ENCODE peak calls at places on chromosomes 6 and 20, in nine cellular contexts. One of them, this sample, is unnamed.

GRCh38 chr6:81241717-81242116 is 510.8 kb downstream of the TENT5A start:
- DNase-seq in thoracic aorta: no peak
- DNase-seq in adrenal gland: no peak
- DNase-seq in caudate nucleus: no peak
- DNase-seq in IMR-90: peak
- DNase-seq in SK-N-SH: peak
- DNase-seq in CD8-positive, alpha-beta memory T cell: no peak
- DNase-seq in spleen: no peak
- DNase-seq in right atrium auricular region: no peak
- DNase-seq in this sample: no peak

GRCh38 chr6:1554881-1555569 is 54.7 kb upstream of the FOXC1 start:
- DNase-seq in SK-N-SH: peak
- DNase-seq in CD8-positive, alpha-beta memory T cell: peak
- DNase-seq in IMR-90: peak
- DNase-seq in adrenal gland: peak
- DNase-seq in right atrium auricular region: peak
- DNase-seq in caudate nucleus: peak
- DNase-seq in thoracic aorta: no peak
- DNase-seq in spleen: peak
- DNase-seq in this sample: peak

GRCh38 chr6:119476554-119476953 is 127.0 kb upstream of the MAN1A1 start:
- DNase-seq in caudate nucleus: no peak
- DNase-seq in CD8-positive, alpha-beta memory T cell: no peak
- DNase-seq in adrenal gland: no peak
- DNase-seq in thoracic aorta: no peak
- DNase-seq in IMR-90: no peak
- DNase-seq in spleen: no peak
- DNase-seq in SK-N-SH: no peak
- DNase-seq in right atrium auricular region: no peak
- DNase-seq in this sample: no peak

GRCh38 chr20:4896971-4897497 is 104.3 kb downstream of the SLC23A2 start:
- DNase-seq in adrenal gland: no peak
- DNase-seq in right atrium auricular region: peak
- DNase-seq in SK-N-SH: no peak
- DNase-seq in CD8-positive, alpha-beta memory T cell: no peak
- DNase-seq in spleen: peak
- DNase-seq in caudate nucleus: no peak
- DNase-seq in thoracic aorta: no peak
- DNase-seq in IMR-90: no peak
- DNase-seq in this sample: no peak

GRCh38 chr6:13708679-13709261 is 2.9 kb downstream of the RANBP9 start:
- DNase-seq in CD8-positive, alpha-beta memory T cell: no peak
- DNase-seq in caudate nucleus: no peak
- DNase-seq in adrenal gland: no peak
- DNase-seq in spleen: no peak
- DNase-seq in SK-N-SH: no peak
- DNase-seq in right atrium auricular region: no peak
- DNase-seq in IMR-90: peak
- DNase-seq in thoracic aorta: no peak
- DNase-seq in this sample: no peak

GRCh38 chr20:4161447-4162251 is 146.3 kb upstream of the RNF24 start:
- DNase-seq in CD8-positive, alpha-beta memory T cell: no peak
- DNase-seq in adrenal gland: no peak
- DNase-seq in spleen: peak
- DNase-seq in thoracic aorta: no peak
- DNase-seq in right atrium auricular region: no peak
- DNase-seq in IMR-90: no peak
- DNase-seq in SK-N-SH: no peak
- DNase-seq in caudate nucleus: no peak
- DNase-seq in this sample: no peak

GRCh38 chr20:14264869-14265268 is 72.5 kb downstream of the FLRT3 start:
- DNase-seq in CD8-positive, alpha-beta memory T cell: no peak
- DNase-seq in adrenal gland: no peak
- DNase-seq in IMR-90: peak
- DNase-seq in spleen: no peak
- DNase-seq in caudate nucleus: no peak
- DNase-seq in right atrium auricular region: no peak
- DNase-seq in SK-N-SH: peak
- DNase-seq in thoracic aorta: no peak
- DNase-seq in this sample: no peak

GRCh38 chr20:19709635-19710335 is 48.3 kb upstream of the RIN2 start:
- DNase-seq in SK-N-SH: no peak
- DNase-seq in spleen: no peak
- DNase-seq in thoracic aorta: no peak
- DNase-seq in CD8-positive, alpha-beta memory T cell: no peak
- DNase-seq in right atrium auricular region: no peak
- DNase-seq in adrenal gland: no peak
- DNase-seq in caudate nucleus: no peak
- DNase-seq in IMR-90: no peak
- DNase-seq in this sample: no peak

GRCh38 chr6:47042238-47042843 is at the start of gene ADGRF1:
- DNase-seq in right atrium auricular region: no peak
- DNase-seq in caudate nucleus: no peak
- DNase-seq in IMR-90: no peak
- DNase-seq in SK-N-SH: no peak
- DNase-seq in spleen: no peak
- DNase-seq in thoracic aorta: no peak
- DNase-seq in adrenal gland: no peak
- DNase-seq in CD8-positive, alpha-beta memory T cell: no peak
- DNase-seq in this sample: no peak

GRCh38 chr6:56570434-56571359 is 72.0 kb downstream of the DST start:
- DNase-seq in SK-N-SH: peak
- DNase-seq in spleen: no peak
- DNase-seq in right atrium auricular region: no peak
- DNase-seq in thoracic aorta: no peak
- DNase-seq in CD8-positive, alpha-beta memory T cell: no peak
- DNase-seq in caudate nucleus: no peak
- DNase-seq in IMR-90: peak
- DNase-seq in adrenal gland: no peak
- DNase-seq in this sample: peak

GRCh38 chr6:31568537-31568961 is 3.5 kb upstream of the LTA start:
- DNase-seq in adrenal gland: no peak
- DNase-seq in spleen: peak
- DNase-seq in IMR-90: no peak
- DNase-seq in caudate nucleus: no peak
- DNase-seq in right atrium auricular region: no peak
- DNase-seq in CD8-positive, alpha-beta memory T cell: peak
- DNase-seq in thoracic aorta: no peak
- DNase-seq in SK-N-SH: no peak
- DNase-seq in this sample: peak

GRCh38 chr6:125189494-125189893 is 35.9 kb downstream of the TPD52L1 start:
- DNase-seq in spleen: no peak
- DNase-seq in right atrium auricular region: no peak
- DNase-seq in CD8-positive, alpha-beta memory T cell: no peak
- DNase-seq in thoracic aorta: no peak
- DNase-seq in IMR-90: no peak
- DNase-seq in SK-N-SH: no peak
- DNase-seq in adrenal gland: no peak
- DNase-seq in caudate nucleus: no peak
- DNase-seq in this sample: no peak

GRCh38 chr6:79422666-79423065 is 114.6 kb downstream of the LCA5 start:
- DNase-seq in caudate nucleus: no peak
- DNase-seq in right atrium auricular region: no peak
- DNase-seq in spleen: no peak
- DNase-seq in adrenal gland: no peak
- DNase-seq in thoracic aorta: no peak
- DNase-seq in SK-N-SH: no peak
- DNase-seq in CD8-positive, alpha-beta memory T cell: no peak
- DNase-seq in IMR-90: no peak
- DNase-seq in this sample: no peak

GRCh38 chr6:85677243-85677956 is 34.7 kb upstream of the SYNCRIP start:
- DNase-seq in SK-N-SH: no peak
- DNase-seq in right atrium auricular region: no peak
- DNase-seq in IMR-90: no peak
- DNase-seq in caudate nucleus: no peak
- DNase-seq in adrenal gland: no peak
- DNase-seq in thoracic aorta: no peak
- DNase-seq in CD8-positive, alpha-beta memory T cell: no peak
- DNase-seq in spleen: no peak
- DNase-seq in this sample: peak

GRCh38 chr6:90249044-90249443 is 47.6 kb downstream of the BACH2 start:
- DNase-seq in CD8-positive, alpha-beta memory T cell: no peak
- DNase-seq in thoracic aorta: no peak
- DNase-seq in right atrium auricular region: no peak
- DNase-seq in adrenal gland: no peak
- DNase-seq in spleen: no peak
- DNase-seq in SK-N-SH: no peak
- DNase-seq in IMR-90: peak
- DNase-seq in caudate nucleus: no peak
- DNase-seq in this sample: no peak

GRCh38 chr6:7673063-7673536 is 52.8 kb upstream of the BMP6 start:
- DNase-seq in adrenal gland: no peak
- DNase-seq in caudate nucleus: no peak
- DNase-seq in CD8-positive, alpha-beta memory T cell: no peak
- DNase-seq in right atrium auricular region: peak
- DNase-seq in thoracic aorta: no peak
- DNase-seq in SK-N-SH: peak
- DNase-seq in spleen: peak
- DNase-seq in IMR-90: peak
- DNase-seq in this sample: no peak

GRCh38 chr6:50185006-50185405 is 135.3 kb upstream of the DEFB112 start:
- DNase-seq in thoracic aorta: no peak
- DNase-seq in right atrium auricular region: no peak
- DNase-seq in IMR-90: no peak
- DNase-seq in spleen: no peak
- DNase-seq in adrenal gland: no peak
- DNase-seq in caudate nucleus: no peak
- DNase-seq in CD8-positive, alpha-beta memory T cell: no peak
- DNase-seq in SK-N-SH: peak
- DNase-seq in this sample: no peak

GRCh38 chr20:21981179-21981578 is 275.7 kb downstream of the PAX1 start:
- DNase-seq in CD8-positive, alpha-beta memory T cell: no peak
- DNase-seq in caudate nucleus: no peak
- DNase-seq in SK-N-SH: no peak
- DNase-seq in adrenal gland: no peak
- DNase-seq in right atrium auricular region: no peak
- DNase-seq in IMR-90: no peak
- DNase-seq in spleen: no peak
- DNase-seq in thoracic aorta: no peak
- DNase-seq in this sample: no peak

GRCh38 chr6:126720326-126720725 is 380.4 kb downstream of the CENPW start:
- DNase-seq in SK-N-SH: no peak
- DNase-seq in caudate nucleus: no peak
- DNase-seq in CD8-positive, alpha-beta memory T cell: no peak
- DNase-seq in spleen: no peak
- DNase-seq in adrenal gland: no peak
- DNase-seq in thoracic aorta: no peak
- DNase-seq in IMR-90: peak
- DNase-seq in right atrium auricular region: no peak
- DNase-seq in this sample: no peak

GRCh38 chr20:59683181-59683580 is 78.8 kb downstream of the PHACTR3 start:
- DNase-seq in thoracic aorta: no peak
- DNase-seq in spleen: no peak
- DNase-seq in CD8-positive, alpha-beta memory T cell: no peak
- DNase-seq in caudate nucleus: no peak
- DNase-seq in SK-N-SH: no peak
- DNase-seq in adrenal gland: no peak
- DNase-seq in right atrium auricular region: peak
- DNase-seq in IMR-90: no peak
- DNase-seq in this sample: no peak

GRCh38 chr20:44586986-44587980 is 4.9 kb downstream of the PKIG start:
- DNase-seq in CD8-positive, alpha-beta memory T cell: no peak
- DNase-seq in SK-N-SH: no peak
- DNase-seq in IMR-90: peak
- DNase-seq in spleen: no peak
- DNase-seq in thoracic aorta: no peak
- DNase-seq in adrenal gland: no peak
- DNase-seq in caudate nucleus: no peak
- DNase-seq in right atrium auricular region: no peak
- DNase-seq in this sample: no peak
- H3K27ac ChIP-seq in CD8-positive, alpha-beta memory T cell: no peak
- H3K27ac ChIP-seq in SK-N-SH: peak
- H3K27ac ChIP-seq in IMR-90: no peak
- H3K27ac ChIP-seq in spleen: peak
- H3K27ac ChIP-seq in thoracic aorta: peak
- H3K27ac ChIP-seq in adrenal gland: no peak
- H3K27ac ChIP-seq in caudate nucleus: no peak
- H3K27ac ChIP-seq in right atrium auricular region: peak
- H3K27ac ChIP-seq in this sample: no peak

GRCh38 chr6:44250067-44250717 is 3.3 kb downstream of the HSP90AB1 start:
- DNase-seq in right atrium auricular region: no peak
- DNase-seq in CD8-positive, alpha-beta memory T cell: no peak
- DNase-seq in SK-N-SH: no peak
- DNase-seq in adrenal gland: no peak
- DNase-seq in IMR-90: no peak
- DNase-seq in spleen: no peak
- DNase-seq in caudate nucleus: no peak
- DNase-seq in thoracic aorta: no peak
- DNase-seq in this sample: no peak
- H3K27ac ChIP-seq in right atrium auricular region: no peak
- H3K27ac ChIP-seq in CD8-positive, alpha-beta memory T cell: no peak
- H3K27ac ChIP-seq in SK-N-SH: peak
- H3K27ac ChIP-seq in adrenal gland: no peak
- H3K27ac ChIP-seq in IMR-90: no peak
- H3K27ac ChIP-seq in spleen: no peak
- H3K27ac ChIP-seq in caudate nucleus: no peak
- H3K27ac ChIP-seq in thoracic aorta: no peak
- H3K27ac ChIP-seq in this sample: no peak

GRCh38 chr6:160430741-160431140 is 82.6 kb downstream of the SLC22A3 start:
- DNase-seq in IMR-90: no peak
- DNase-seq in caudate nucleus: no peak
- DNase-seq in spleen: no peak
- DNase-seq in CD8-positive, alpha-beta memory T cell: no peak
- DNase-seq in SK-N-SH: no peak
- DNase-seq in adrenal gland: no peak
- DNase-seq in thoracic aorta: no peak
- DNase-seq in right atrium auricular region: no peak
- DNase-seq in this sample: no peak
- H3K27ac ChIP-seq in IMR-90: peak
- H3K27ac ChIP-seq in caudate nucleus: no peak
- H3K27ac ChIP-seq in spleen: peak
- H3K27ac ChIP-seq in CD8-positive, alpha-beta memory T cell: no peak
- H3K27ac ChIP-seq in SK-N-SH: no peak
- H3K27ac ChIP-seq in adrenal gland: no peak
- H3K27ac ChIP-seq in thoracic aorta: peak
- H3K27ac ChIP-seq in right atrium auricular region: peak
- H3K27ac ChIP-seq in this sample: no peak

DNA sequence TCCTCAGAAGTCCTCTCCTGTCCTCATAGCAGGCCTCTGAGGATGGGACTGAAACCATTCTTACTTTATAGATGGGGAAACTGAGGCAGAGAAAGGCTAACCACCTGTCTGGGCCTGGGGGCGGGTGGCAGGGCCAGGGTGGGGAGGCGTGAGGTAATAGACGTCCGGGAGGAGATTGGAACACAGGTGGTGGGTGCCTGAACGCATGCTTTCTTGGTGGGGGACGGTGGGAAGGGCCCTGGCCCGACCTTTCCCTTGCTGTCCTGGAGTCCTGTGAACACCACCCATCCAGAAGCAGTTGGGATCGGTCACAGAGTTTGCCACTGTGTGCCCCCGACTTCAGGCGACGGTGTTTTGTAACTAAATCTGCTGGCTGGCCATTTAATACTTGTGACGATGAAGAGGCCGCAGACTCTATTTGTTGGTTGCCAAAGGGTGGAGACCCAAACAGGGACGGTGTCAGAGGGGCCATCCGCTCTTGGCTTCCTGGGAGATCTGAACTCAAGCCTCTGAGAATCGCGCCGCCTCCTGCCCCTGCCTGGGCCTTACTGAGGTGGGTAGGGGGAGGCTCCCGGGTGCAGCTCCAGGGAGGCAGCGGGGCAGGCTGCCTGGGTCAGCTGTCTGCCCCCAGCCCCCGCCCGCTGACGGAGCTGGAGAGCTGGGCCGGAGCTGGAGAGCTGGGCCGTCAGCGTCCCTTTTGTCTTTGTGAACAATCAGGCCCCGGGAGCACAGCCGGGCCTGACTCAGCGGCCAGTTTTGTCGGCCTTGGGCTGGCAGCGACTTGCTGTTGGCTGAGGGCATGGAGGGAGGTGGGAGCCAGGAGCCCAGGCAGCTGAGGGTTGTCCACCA is 4.1 kb downstream of the RBM38 start:
- DNase-seq in thoracic aorta: peak
- DNase-seq in adrenal gland: peak
- DNase-seq in IMR-90: peak
- DNase-seq in SK-N-SH: no peak
- DNase-seq in spleen: peak
- DNase-seq in caudate nucleus: peak
- DNase-seq in right atrium auricular region: peak
- DNase-seq in CD8-positive, alpha-beta memory T cell: no peak
- DNase-seq in this sample: peak
- H3K27ac ChIP-seq in thoracic aorta: peak
- H3K27ac ChIP-seq in adrenal gland: peak
- H3K27ac ChIP-seq in IMR-90: no peak
- H3K27ac ChIP-seq in SK-N-SH: no peak
- H3K27ac ChIP-seq in spleen: peak
- H3K27ac ChIP-seq in caudate nucleus: peak
- H3K27ac ChIP-seq in right atrium auricular region: peak
- H3K27ac ChIP-seq in CD8-positive, alpha-beta memory T cell: no peak
- H3K27ac ChIP-seq in this sample: peak

This sample was measured in naive thymus-derived CD4-positive, alpha-beta T cell.